ENCODE peak calls at places on chromosomes 7 and 10, in four cellular contexts. E is RWPE1, B is AG10803, J is Peyer's patch. L is an unnamed sample.

GRCh38 chr7:88495901-88496300 is 189.2 kb upstream of the STEAP4 start:
- DNase-seq in E (no peak), B (no peak), J (no peak), L (no peak)

GRCh38 chr10:96840841-96841518 is 8.9 kb downstream of the LCOR start:
- DNase-seq in E (no peak), B (no peak), J (no peak), L (peak; percentile 89)

GRCh38 chr7:135672560-135673359 is 10.4 kb downstream of the STMP1 start:
- DNase-seq in E (peak; percentile 55), B (peak; percentile 74), J (no peak), L (peak; percentile 73)

GRCh38 chr7:16721541-16721940 is 32.0 kb upstream of the TSPAN13 start:
- DNase-seq in E (no peak), B (no peak), J (no peak), L (no peak)

GRCh38 chr10:95346715-95347401 is 56.1 kb upstream of the PDLIM1 start:
- DNase-seq in E (no peak), B (peak; percentile 9), J (no peak), L (no peak)

GRCh38 chr10:50604049-50604640 is 19.6 kb downstream of the SGMS1 start:
- DNase-seq in E (no peak), B (peak; percentile 87), J (no peak), L (no peak)

GRCh38 chr10:43264324-43264986 is 2.4 kb downstream of the RASGEF1A start:
- DNase-seq in E (no peak), B (no peak), J (no peak), L (no peak)

GRCh38 chr10:132477398-132478340 is 59.9 kb upstream of the INPP5A start:
- DNase-seq in E (no peak), B (no peak), J (peak; percentile 43), L (no peak)

GRCh38 chr10:12605580-12606405 is 256.4 kb downstream of the CAMK1D start:
- DNase-seq in E (peak; percentile 66), B (peak; percentile 81), J (peak; percentile 78), L (peak; percentile 71)

GRCh38 chr7:135333946-135334345 is 100.3 kb downstream of the STRA8 start:
- DNase-seq in E (no peak), B (no peak), J (no peak), L (peak; percentile 53)

GRCh38 chr7:99392659-99393362 is 15.6 kb downstream of the PDAP1 start:
- DNase-seq in E (peak; percentile 41), B (peak; percentile 29), J (peak; percentile 91), L (peak; percentile 65)

GRCh38 chr10:114233432-114233831 is 5.6 kb upstream of the VWA2 start:
- DNase-seq in E (no peak), B (no peak), J (no peak), L (no peak)

GRCh38 chr10:3866347-3866746 is 81.3 kb upstream of the KLF6 start:
- DNase-seq in E (no peak), B (no peak), J (no peak), L (no peak)

GRCh38 chr7:29163854-29164253 is 17.5 kb upstream of the CPVL start:
- DNase-seq in E (no peak), B (no peak), J (no peak), L (no peak)

GRCh38 chr7:36155811-36156361 is 2.8 kb downstream of the EEPD1 start:
- DNase-seq in E (no peak), B (peak; percentile 34), J (no peak), L (no peak)

GRCh38 chr7:158133515-158134271 is 453.9 kb downstream of the PTPRN2 start:
- DNase-seq in E (no peak), B (no peak), J (no peak), L (no peak)

GRCh38 chr10:22554481-22555182 is 159.7 kb downstream of the PIP4K2A start:
- DNase-seq in E (no peak), B (peak; percentile 76), J (no peak), L (peak; percentile 22)

GRCh38 chr10:123836418-123837145 is 55.0 kb downstream of the CPXM2 start:
- DNase-seq in E (no peak), B (no peak), J (no peak), L (no peak)

GRCh38 chr7:155935726-155936125 is 123.5 kb upstream of the SHH start:
- DNase-seq in E (no peak), B (no peak), J (no peak), L (no peak)

GRCh38 chr10:107930037-107930436 is 765.5 kb upstream of the SORCS1 start:
- DNase-seq in E (no peak), B (no peak), J (no peak), L (no peak)

GRCh38 chr10:132259674-132260073 is 48.1 kb downstream of the STK32C start:
- DNase-seq in E (no peak), B (no peak), J (no peak), L (no peak)

GRCh38 chr10:17504547-17505245 is 50.3 kb upstream of the ST8SIA6 start:
- DNase-seq in E (no peak), B (peak; percentile 80), J (no peak), L (no peak)

GRCh38 chr7:155807805-155808550 is 4.3 kb downstream of the SHH start:
- DNase-seq in E (no peak), B (no peak), J (peak; percentile 81), L (no peak)

GRCh38 chr10:121158988-121159579 is 307.9 kb downstream of the WDR11 start:
- DNase-seq in E (peak; percentile 52), B (no peak), J (no peak), L (peak; percentile 86)

GRCh38 chr7:151693140-151693539 is 173.4 kb upstream of the RHEB start:
- DNase-seq in E (no peak), B (no peak), J (peak; percentile 43), L (no peak)

GRCh38 chr7:151695856-151696555 is 176.3 kb upstream of the RHEB start:
- DNase-seq in E (peak; percentile 63), B (no peak), J (no peak), L (peak; percentile 79)

GRCh38 chr7:151696738-151697514 is 177.2 kb upstream of the RHEB start:
- DNase-seq in E (peak; percentile 78), B (no peak), J (peak; percentile 96), L (peak; percentile 33)

GRCh38 chr7:151694441-151694827 is 174.7 kb upstream of the RHEB start:
- DNase-seq in E (no peak), B (no peak), J (no peak), L (no peak)

DNA sequence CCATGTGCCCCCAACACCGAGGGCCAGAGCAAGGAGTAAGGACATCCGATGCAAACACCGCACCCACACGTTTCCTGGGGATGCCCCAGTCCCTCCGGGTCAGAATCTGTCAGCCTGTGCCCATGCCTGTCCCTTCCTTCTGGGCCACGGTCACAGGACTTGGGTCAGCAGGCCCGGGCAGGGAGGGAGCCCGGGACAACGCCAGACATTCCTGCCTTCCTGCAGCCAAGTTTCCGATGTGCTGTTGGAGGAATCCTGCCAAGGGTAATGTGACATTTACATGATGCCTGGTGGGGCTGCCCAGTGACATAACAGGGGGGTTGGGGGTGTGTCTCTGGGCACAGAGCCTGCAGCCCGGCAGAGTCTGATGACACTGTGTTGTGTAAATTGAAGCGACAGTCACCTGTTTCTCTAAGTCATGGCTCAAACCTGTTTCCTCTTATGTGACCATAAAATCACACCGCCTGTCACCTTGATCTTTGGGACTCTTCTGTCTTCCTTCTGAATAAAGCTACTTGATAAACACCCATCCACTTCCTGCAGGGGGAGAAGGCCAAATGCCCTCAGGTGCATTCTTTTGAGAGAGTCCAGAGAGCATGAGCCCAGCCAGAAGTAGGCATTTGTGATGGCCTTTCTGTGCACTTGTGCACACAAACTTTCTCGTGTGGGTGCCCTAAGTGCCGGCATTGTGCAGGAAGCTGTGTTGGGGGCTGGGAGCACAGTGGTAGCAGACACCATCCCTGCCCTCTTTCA is 175.3 kb upstream of the RHEB start:
- DNase-seq in E (no peak), B (no peak), J (peak; percentile 75), L (no peak)
- TF ChIP-seq CTCF in E (no peak), B (no peak), J (peak; percentile 38), L (no peak)

GRCh38 chr10:116627386-116627933 is 6.7 kb downstream of the PNLIPRP2 start:
- DNase-seq in E (peak; percentile 48), B (no peak), J (no peak), L (no peak)
- TF ChIP-seq CTCF in E (no peak), B (peak; percentile 3), J (peak; percentile 14), L (peak; percentile 32)

DNA sequence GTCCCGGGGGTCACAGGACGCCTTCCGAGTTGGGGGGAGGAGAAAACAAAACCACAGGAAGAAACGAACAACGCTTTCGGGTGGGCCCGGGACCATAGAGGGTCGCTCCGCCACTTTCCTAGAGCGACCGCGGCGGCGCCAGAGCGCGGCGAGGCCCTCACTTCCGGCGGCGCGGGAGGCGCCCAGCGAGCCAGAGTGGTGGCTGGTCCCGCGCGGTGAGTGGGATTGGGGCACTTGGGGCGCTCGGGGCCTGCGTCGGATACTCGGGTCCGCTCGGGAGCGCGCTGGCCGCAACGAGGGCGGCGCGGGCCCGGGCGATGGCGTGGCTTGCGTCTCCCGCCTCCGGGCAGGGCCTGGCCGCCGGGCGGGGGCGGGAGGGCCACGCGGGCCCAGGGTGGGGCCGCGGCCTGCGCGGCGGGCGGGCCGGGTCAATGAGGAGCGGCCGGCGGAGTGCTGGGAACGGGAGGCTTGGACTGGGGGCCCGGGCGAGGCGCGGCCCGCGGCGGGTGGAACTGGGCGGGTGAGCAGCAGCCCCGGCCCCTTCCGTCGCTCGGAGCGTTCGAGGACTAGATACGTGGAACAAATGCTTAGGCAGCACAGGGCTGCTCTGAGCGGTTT is at the start of gene ZNF22:
- DNase-seq in E (peak; percentile 51), B (peak; percentile 69), J (peak; percentile 85), L (no peak)
- TF ChIP-seq CTCF in E (no peak), B (peak; percentile 10), J (peak; percentile 27), L (peak; percentile 34)

DNA sequence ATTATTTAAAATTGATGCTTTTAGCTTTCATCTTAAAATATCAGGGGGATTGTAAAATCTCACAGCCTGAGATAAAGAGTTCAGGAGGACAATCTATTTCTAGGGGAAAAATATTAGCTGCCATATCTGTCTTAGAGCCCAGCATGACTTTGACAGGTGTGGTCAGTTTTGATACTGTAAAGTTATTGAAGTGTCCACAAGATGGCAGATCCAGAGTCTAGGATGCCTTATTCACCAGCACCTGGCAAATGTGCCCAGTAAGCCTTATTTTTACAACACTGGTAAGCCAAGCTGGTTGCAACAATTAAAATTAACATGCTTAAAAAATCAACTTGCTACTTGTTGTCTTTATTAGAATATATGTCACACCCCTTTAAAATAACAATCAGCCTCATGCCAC is 579.3 kb downstream of the SH2D4B start:
- DNase-seq in E (no peak), B (no peak), J (no peak), L (peak; percentile 7)
- TF ChIP-seq CTCF in E (no peak), B (no peak), J (no peak), L (no peak)

GRCh38 chr7:150308575-150308974 is 14.6 kb upstream of the LRRC61 start:
- DNase-seq in E (no peak), B (no peak), J (no peak), L (no peak)
- TF ChIP-seq CTCF in E (no peak), B (no peak), J (no peak), L (no peak)

DNA sequence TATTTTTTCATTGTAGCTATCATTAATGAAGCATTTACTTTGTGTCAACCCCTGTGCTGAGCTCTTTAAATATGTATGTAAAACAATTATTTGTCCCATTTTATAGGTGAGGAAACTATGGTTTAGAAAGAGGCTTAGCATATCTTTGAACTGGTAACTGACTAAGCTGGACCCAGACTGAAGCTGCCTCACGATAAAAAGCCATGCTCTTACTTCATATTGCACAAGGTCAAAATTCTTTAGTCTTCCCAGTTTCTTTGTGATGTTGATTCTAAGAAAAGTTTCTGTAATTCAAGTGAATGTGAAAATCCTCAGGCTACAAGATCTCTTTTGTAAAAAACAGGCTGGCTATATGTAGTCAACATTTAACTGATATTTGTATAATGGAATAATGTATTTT is 46.6 kb upstream of the SLC16A12 start:
- DNase-seq in E (no peak), B (no peak), J (no peak), L (no peak)
- TF ChIP-seq CTCF in E (no peak), B (no peak), J (no peak), L (no peak)

GRCh38 chr10:93142534-93142933 is 68.8 kb downstream of the CYP26A1 start:
- DNase-seq in E (no peak), B (no peak), J (no peak), L (no peak)
- TF ChIP-seq CTCF in E (no peak), B (no peak), J (no peak), L (no peak)